ENCODE peak calls at places on chromosomes 3 and 15, in eight cellular contexts. Y is kidney; U is OCI-LY7; W is naive B cell; T is astrocyte; Q is HS-27A; F is H4; Z is stimulated activated CD4-positive, alpha-beta T cell treated with anti-CD3 and anti-CD28 coated beads, Interleukin-15, amount 100 ng/mL, for 1 hour. O is an unnamed sample.

GRCh38 chr3:71466483-71466882 is 117.0 kb downstream of the FOXP1 start:
- DNase-seq in Y (no peak), U (no peak), W (no peak), T (peak; percentile 45), Q (no peak), F (no peak), Z (no peak), O (peak; percentile 29)

GRCh38 chr3:112403101-112403500 is 70.1 kb downstream of the CD200 start:
- DNase-seq in Y (no peak), U (no peak), W (no peak), T (no peak), Q (no peak), F (no peak), Z (no peak), O (no peak)

GRCh38 chr15:45372032-45372995 is 6.0 kb downstream of the GATM start:
- DNase-seq in Y (no peak), U (no peak), W (no peak), T (no peak), Q (no peak), F (no peak), Z (no peak), O (peak; percentile 65)

GRCh38 chr15:43774062-43774461 is 2.7 kb downstream of the ELL3 start:
- DNase-seq in Y (no peak), U (no peak), W (no peak), T (no peak), Q (no peak), F (no peak), Z (no peak), O (no peak)

GRCh38 chr3:135107043-135107442 is 312.0 kb downstream of the EPHB1 start:
- DNase-seq in Y (no peak), U (no peak), W (no peak), T (no peak), Q (no peak), F (no peak), Z (no peak), O (no peak)

GRCh38 chr3:177057768-177058167 is 139.5 kb downstream of the TBL1XR1 start:
- DNase-seq in Y (no peak), U (peak; percentile 58), W (no peak), T (peak; percentile 14), Q (no peak), F (no peak), Z (peak; percentile 16), O (no peak)

GRCh38 chr3:30586806-30587486 is 19.5 kb upstream of the TGFBR2 start:
- DNase-seq in Y (no peak), U (no peak), W (no peak), T (peak; percentile 15), Q (no peak), F (no peak), Z (no peak), O (no peak)

GRCh38 chr3:141963301-141963700 is 86.9 kb downstream of the ATP1B3 start:
- DNase-seq in Y (no peak), U (no peak), W (no peak), T (no peak), Q (no peak), F (no peak), Z (no peak), O (no peak)

GRCh38 chr3:5015056-5015455 is 35.8 kb downstream of the BHLHE40 start:
- DNase-seq in Y (no peak), U (no peak), W (no peak), T (no peak), Q (no peak), F (no peak), Z (no peak), O (no peak)

GRCh38 chr15:74630284-74631086 is 14.8 kb downstream of the CLK3 start:
- DNase-seq in Y (no peak), U (peak; percentile 69), W (peak; percentile 78), T (no peak), Q (no peak), F (no peak), Z (no peak), O (no peak)

GRCh38 chr3:152969557-152970300 is 134.8 kb downstream of the P2RY1 start:
- DNase-seq in Y (no peak), U (no peak), W (no peak), T (no peak), Q (no peak), F (no peak), Z (no peak), O (no peak)

GRCh38 chr3:53806182-53807116 is 39.8 kb downstream of the CHDH start:
- DNase-seq in Y (no peak), U (no peak), W (no peak), T (peak; percentile 83), Q (peak; percentile 64), F (no peak), Z (no peak), O (peak; percentile 39)

GRCh38 chr15:26974120-26974780 is 3.3 kb downstream of the GABRG3 start:
- DNase-seq in Y (no peak), U (peak; percentile 7), W (no peak), T (peak; percentile 26), Q (no peak), F (peak; percentile 10), Z (no peak), O (no peak)

GRCh38 chr3:133855772-133856171 is 39.9 kb downstream of the RAB6B start:
- DNase-seq in Y (peak; percentile 17), U (no peak), W (no peak), T (no peak), Q (no peak), F (no peak), Z (no peak), O (no peak)

GRCh38 chr3:54653456-54654195 is 274.2 kb downstream of the LRTM1 start:
- DNase-seq in Y (no peak), U (no peak), W (no peak), T (no peak), Q (no peak), F (no peak), Z (no peak), O (no peak)

O was measured in hypothalamus.